ENCODE peak calls at places on chromosomes 12 and 14, in four cellular contexts. X is A549, M is HepG2, P is K562. F is an unnamed sample.

GRCh38 chr12:630656-631632 is 32.3 kb downstream of the NINJ2 start:
- DNase-seq in M (no peak), X (no peak), P (no peak), F (peak; percentile 61)

GRCh38 chr14:102848830-102849521 is 71.7 kb downstream of the TRAF3 start:
- DNase-seq in P (peak; percentile 15), X (no peak), M (no peak), F (no peak)

GRCh38 chr12:131131077-131131807 is 177.5 kb downstream of the ADGRD1 start:
- DNase-seq in X (no peak), M (no peak), P (no peak), F (no peak)

GRCh38 chr12:113861708-113862312 is 104.3 kb downstream of the RBM19 start:
- DNase-seq in M (no peak), X (no peak), P (no peak), F (peak; percentile 36)

GRCh38 chr12:117119592-117120198 is 20.5 kb upstream of the TESC start:
- DNase-seq in M (peak; percentile 59), X (peak; percentile 72), P (peak; percentile 76), F (peak; percentile 69)

GRCh38 chr12:67414011-67414715 is 145.0 kb downstream of the CAND1 start:
- DNase-seq in P (no peak), M (no peak), X (no peak), F (no peak)

GRCh38 chr12:130768120-130768519 is 52.0 kb upstream of the RIMBP2 start:
- DNase-seq in P (no peak), M (no peak), X (no peak), F (no peak)

GRCh38 chr12:106680280-106680679 is 94.2 kb upstream of the RIC8B start:
- DNase-seq in P (no peak), X (no peak), M (no peak), F (no peak)

GRCh38 chr14:85535916-85536834 is 6.2 kb downstream of the FLRT2 start:
- DNase-seq in P (no peak), M (peak; percentile 12), X (peak; percentile 44), F (no peak)

GRCh38 chr12:58566599-58566998 is 353.7 kb downstream of the LRIG3 start:
- DNase-seq in X (no peak), P (no peak), M (no peak), F (no peak)

GRCh38 chr12:50647479-50647878 is 116.4 kb upstream of the ATF1 start:
- DNase-seq in M (peak; percentile 15), X (no peak), P (no peak), F (no peak)

GRCh38 chr14:95253039-95253620 is 66.6 kb downstream of the CLMN start:
- DNase-seq in P (no peak), X (peak; percentile 16), M (no peak), F (no peak)

GRCh38 chr14:69005432-69006148 is 26.5 kb upstream of the ACTN1 start:
- DNase-seq in M (peak; percentile 57), X (peak; percentile 70), P (no peak), F (no peak)
- TF ChIP-seq NR3C1 in M (no peak), X (no peak), P (no peak), F (no peak)

DNA sequence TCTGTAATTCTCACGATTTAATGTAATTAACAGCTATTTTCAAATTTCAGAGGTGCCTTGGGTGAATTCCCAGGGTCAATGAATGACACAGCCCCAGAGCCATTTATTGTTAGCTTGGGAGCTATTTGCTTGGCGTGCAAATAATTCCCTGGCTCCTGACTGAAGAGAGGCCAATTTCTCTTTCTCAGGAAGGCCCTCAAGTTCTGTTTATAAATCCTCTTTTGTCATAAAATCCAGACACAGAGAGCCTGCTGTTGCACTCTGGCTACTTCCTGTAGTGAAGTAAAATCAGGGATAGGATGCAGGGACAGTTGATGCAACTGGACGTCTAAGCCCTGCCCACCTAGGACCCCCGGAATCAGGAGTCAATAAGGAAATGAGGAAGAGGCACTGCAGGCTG is 154.3 kb downstream of the TMX1 start:
- DNase-seq in P (no peak), X (no peak), M (no peak), F (no peak)
- TF ChIP-seq ESRRA in P (no peak), X (no peak), M (no peak), F (no peak)

GRCh38 chr14:92520102-92520651 is 6.6 kb downstream of the RIN3 start:
- DNase-seq in X (no peak), M (no peak), P (no peak), F (no peak)
- TF ChIP-seq NR3C1 in X (no peak), M (no peak), P (no peak), F (no peak)

GRCh38 chr12:89348894-89349669 is 3.2 kb downstream of the DUSP6 start:
- DNase-seq in X (no peak), M (no peak), P (no peak), F (no peak)
- TF ChIP-seq ESRRA in X (no peak), M (no peak), P (no peak), F (no peak)